ENCODE peak calls at places on chromosome 10, in five cellular contexts. One of them, this sample, is unnamed.

GRCh38 chr10:27108165-27108564 is 7.9 kb upstream of the ANKRD26 start:
- DNase-seq in lower lobe of right lung: no peak
- DNase-seq in uterus: no peak
- DNase-seq in IMR-90: no peak
- DNase-seq in MG63: no peak
- DNase-seq in this sample: no peak

GRCh38 chr10:91779011-91779605 is 19.1 kb upstream of the TNKS2 start:
- DNase-seq in lower lobe of right lung: no peak
- DNase-seq in uterus: no peak
- DNase-seq in IMR-90: no peak
- DNase-seq in MG63: no peak
- DNase-seq in this sample: no peak

GRCh38 chr10:132365102-132365501 is 31.9 kb upstream of the PWWP2B start:
- DNase-seq in lower lobe of right lung: no peak
- DNase-seq in uterus: no peak
- DNase-seq in IMR-90: no peak
- DNase-seq in MG63: no peak
- DNase-seq in this sample: no peak

GRCh38 chr10:78914502-78915330 is 154.1 kb upstream of the ZMIZ1 start:
- DNase-seq in lower lobe of right lung: no peak
- DNase-seq in uterus: peak; percentile 37
- DNase-seq in IMR-90: no peak
- DNase-seq in MG63: peak; percentile 30
- DNase-seq in this sample: no peak

GRCh38 chr10:103828587-103829186 is 26.7 kb downstream of the SH3PXD2A start:
- DNase-seq in lower lobe of right lung: no peak
- DNase-seq in uterus: no peak
- DNase-seq in IMR-90: no peak
- DNase-seq in MG63: no peak
- DNase-seq in this sample: no peak

GRCh38 chr10:59873924-59874323 is 32.4 kb downstream of the CCDC6 start:
- DNase-seq in lower lobe of right lung: no peak
- DNase-seq in uterus: no peak
- DNase-seq in IMR-90: no peak
- DNase-seq in MG63: no peak
- DNase-seq in this sample: no peak

GRCh38 chr10:110664483-110665420 is 20.6 kb downstream of the RBM20 start:
- DNase-seq in lower lobe of right lung: no peak
- DNase-seq in uterus: no peak
- DNase-seq in IMR-90: peak; percentile 96
- DNase-seq in MG63: peak; percentile 79
- DNase-seq in this sample: peak; percentile 87

GRCh38 chr10:126387931-126388911 is at the start of gene ADAM12:
- DNase-seq in lower lobe of right lung: no peak
- DNase-seq in uterus: peak; percentile 65
- DNase-seq in IMR-90: peak; percentile 68
- DNase-seq in MG63: peak; percentile 85
- DNase-seq in this sample: peak; percentile 44

GRCh38 chr10:28913436-28913835 is 236.1 kb downstream of the BAMBI start:
- DNase-seq in lower lobe of right lung: no peak
- DNase-seq in uterus: no peak
- DNase-seq in IMR-90: no peak
- DNase-seq in MG63: no peak
- DNase-seq in this sample: no peak

GRCh38 chr10:104417629-104418292 is 64.1 kb downstream of the CFAP58 start:
- DNase-seq in lower lobe of right lung: no peak
- DNase-seq in uterus: no peak
- DNase-seq in IMR-90: no peak
- DNase-seq in MG63: no peak
- DNase-seq in this sample: no peak

GRCh38 chr10:85679061-85679460 is 687.5 kb downstream of the GRID1 start:
- DNase-seq in lower lobe of right lung: no peak
- DNase-seq in uterus: no peak
- DNase-seq in IMR-90: no peak
- DNase-seq in MG63: no peak
- DNase-seq in this sample: no peak

GRCh38 chr10:3264178-3264867 is 91.7 kb upstream of the PITRM1 start:
- DNase-seq in lower lobe of right lung: peak; percentile 61
- DNase-seq in uterus: no peak
- DNase-seq in IMR-90: no peak
- DNase-seq in MG63: no peak
- DNase-seq in this sample: peak; percentile 72

GRCh38 chr10:102502029-102502336 is 529 bp downstream of the ACTR1A start:
- DNase-seq in lower lobe of right lung: peak; percentile 99
- DNase-seq in uterus: peak; percentile 99
- DNase-seq in IMR-90: peak; percentile 99
- DNase-seq in MG63: peak; percentile 99
- DNase-seq in this sample: peak; percentile 100

GRCh38 chr10:29323387-29323786 is 34.5 kb downstream of the LYZL1 start:
- DNase-seq in lower lobe of right lung: no peak
- DNase-seq in uterus: no peak
- DNase-seq in IMR-90: no peak
- DNase-seq in MG63: no peak
- DNase-seq in this sample: no peak

GRCh38 chr10:80104066-80104926 is 25.8 kb downstream of the TMEM254 start:
- DNase-seq in lower lobe of right lung: no peak
- DNase-seq in uterus: peak; percentile 33
- DNase-seq in IMR-90: peak; percentile 90
- DNase-seq in MG63: peak; percentile 36
- DNase-seq in this sample: no peak

GRCh38 chr10:116076616-116077015 is 196.4 kb downstream of the GFRA1 start:
- DNase-seq in lower lobe of right lung: no peak
- DNase-seq in uterus: no peak
- DNase-seq in IMR-90: no peak
- DNase-seq in MG63: no peak
- DNase-seq in this sample: no peak

GRCh38 chr10:47438857-47439474 is 44.9 kb downstream of the ANXA8 start:
- DNase-seq in lower lobe of right lung: peak; percentile 42
- DNase-seq in uterus: no peak
- DNase-seq in IMR-90: peak; percentile 74
- DNase-seq in MG63: no peak
- DNase-seq in this sample: peak; percentile 57

GRCh38 chr10:17006631-17007161 is 122.9 kb downstream of the CUBN start:
- DNase-seq in lower lobe of right lung: peak; percentile 50
- DNase-seq in uterus: no peak
- DNase-seq in IMR-90: peak; percentile 59
- DNase-seq in MG63: no peak
- DNase-seq in this sample: no peak

GRCh38 chr10:30438016-30438850 is 4.2 kb downstream of the MAP3K8 start:
- DNase-seq in lower lobe of right lung: no peak
- DNase-seq in uterus: no peak
- DNase-seq in IMR-90: peak; percentile 67
- DNase-seq in MG63: no peak
- DNase-seq in this sample: no peak
- H3K4me3 ChIP-seq in lower lobe of right lung: peak overlapping the region; percentile 76
- H3K4me3 ChIP-seq in uterus: peak overlapping the region; percentile 68
- H3K4me3 ChIP-seq in IMR-90: no peak overlapping the region
- H3K4me3 ChIP-seq in MG63: no peak overlapping the region
- H3K4me3 ChIP-seq in this sample: no peak overlapping the region

DNA sequence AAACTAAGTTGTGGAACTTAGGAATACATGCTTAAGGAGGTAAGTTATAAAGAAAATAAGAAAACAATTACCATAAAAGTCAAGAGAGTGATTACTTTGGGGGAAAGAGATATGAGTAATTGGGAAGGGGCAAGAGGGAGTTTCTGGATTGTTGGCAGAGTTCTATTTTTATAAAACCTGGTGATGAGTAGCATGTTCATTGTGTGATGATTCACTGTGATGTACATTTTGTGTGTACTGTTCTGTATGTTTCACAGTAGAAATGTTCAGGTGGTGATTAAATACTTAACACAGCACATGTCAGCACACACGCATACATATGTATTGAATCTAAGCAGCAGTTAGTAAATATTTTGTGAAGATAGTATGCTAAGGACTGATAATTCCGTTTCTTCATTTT is 9.7 kb upstream of the OIT3 start:
- DNase-seq in lower lobe of right lung: no peak
- DNase-seq in uterus: no peak
- DNase-seq in IMR-90: peak; percentile 27
- DNase-seq in MG63: no peak
- DNase-seq in this sample: no peak
- H3K36me3 ChIP-seq in lower lobe of right lung: peaks cover 46% of the 10 kb centered on the region
- H3K36me3 ChIP-seq in uterus: no peaks in the 10 kb centered on the region
- H3K36me3 ChIP-seq in IMR-90: peaks cover 7% of the 10 kb centered on the region
- H3K36me3 ChIP-seq in MG63: peaks cover 20% of the 10 kb centered on the region
- H3K36me3 ChIP-seq in this sample: peaks cover 34% of the 10 kb centered on the region

GRCh38 chr10:97765201-97765600 is 6.6 kb downstream of the SFRP5 start:
- DNase-seq in lower lobe of right lung: no peak
- DNase-seq in uterus: no peak
- DNase-seq in IMR-90: no peak
- DNase-seq in MG63: no peak
- DNase-seq in this sample: no peak

GRCh38 chr10:97764519-97764931 is 7.3 kb downstream of the SFRP5 start:
- DNase-seq in lower lobe of right lung: peak; percentile 24
- DNase-seq in uterus: no peak
- DNase-seq in IMR-90: no peak
- DNase-seq in MG63: no peak
- DNase-seq in this sample: no peak

GRCh38 chr10:97763947-97764346 is 7.9 kb downstream of the SFRP5 start:
- DNase-seq in lower lobe of right lung: no peak
- DNase-seq in uterus: no peak
- DNase-seq in IMR-90: no peak
- DNase-seq in MG63: no peak
- DNase-seq in this sample: no peak

GRCh38 chr10:97766996-97767924 is 4.5 kb downstream of the SFRP5 start:
- DNase-seq in lower lobe of right lung: no peak
- DNase-seq in uterus: no peak
- DNase-seq in IMR-90: no peak
- DNase-seq in MG63: no peak
- DNase-seq in this sample: no peak

DNA sequence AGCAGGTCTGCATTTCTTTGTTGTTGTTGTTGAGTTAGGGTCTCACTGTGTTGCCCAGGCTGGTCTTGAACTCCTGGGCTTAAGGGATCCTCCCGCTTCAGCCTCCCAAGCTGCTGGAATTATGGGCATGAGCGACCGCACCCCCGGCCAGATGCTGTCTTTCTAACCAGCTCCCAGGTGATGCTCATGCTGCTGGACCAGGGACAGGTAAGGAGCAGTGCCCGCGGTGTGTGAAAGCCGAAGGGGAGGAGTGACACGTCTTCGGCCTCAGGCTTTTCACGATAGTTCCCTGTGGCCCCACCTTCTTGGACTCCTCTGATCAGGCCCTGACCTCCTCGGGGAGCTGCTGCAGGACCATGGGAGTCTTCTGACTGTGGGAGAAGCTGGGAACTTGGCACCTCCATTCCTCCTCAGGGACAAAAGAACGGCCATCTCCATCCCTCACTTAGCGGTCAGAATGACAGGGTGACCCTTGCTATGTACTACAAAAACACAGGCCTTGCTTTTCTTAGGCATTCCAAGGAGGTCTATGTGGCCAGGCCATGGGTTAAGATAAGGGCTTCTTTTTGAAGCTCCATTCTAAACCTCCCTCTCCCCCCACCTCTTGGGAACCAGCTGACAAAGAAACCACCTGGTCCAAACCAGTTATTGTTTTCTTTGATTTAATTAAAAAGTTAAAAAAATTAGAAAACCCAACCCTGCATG is 5.5 kb downstream of the SFRP5 start:
- DNase-seq in lower lobe of right lung: no peak
- DNase-seq in uterus: no peak
- DNase-seq in IMR-90: no peak
- DNase-seq in MG63: no peak
- DNase-seq in this sample: no peak
- H3K4me3 ChIP-seq in lower lobe of right lung: no peak overlapping the region
- H3K4me3 ChIP-seq in uterus: no peak overlapping the region
- H3K4me3 ChIP-seq in IMR-90: no peak overlapping the region
- H3K4me3 ChIP-seq in MG63: no peak overlapping the region
- H3K4me3 ChIP-seq in this sample: no peak overlapping the region

DNA sequence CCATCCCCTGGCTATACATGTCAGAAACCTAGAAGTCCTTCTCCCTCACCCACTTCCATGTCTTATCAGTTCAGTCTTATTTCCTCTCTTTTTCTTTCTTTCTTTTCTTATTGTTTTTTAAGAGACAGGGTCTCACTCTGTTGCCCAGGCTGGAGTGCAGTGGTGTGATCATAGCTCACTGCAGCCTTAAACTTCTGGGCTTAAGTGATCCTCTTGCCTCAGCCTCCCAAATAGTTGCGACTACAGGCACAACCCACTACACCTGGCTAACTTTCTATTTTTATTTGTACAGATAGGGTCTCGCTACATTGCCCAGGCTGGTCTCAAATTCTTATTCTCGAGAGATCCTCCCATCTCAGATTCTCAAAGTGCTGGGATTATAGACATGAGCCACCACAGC is 2.8 kb downstream of the SFXN4 start:
- DNase-seq in lower lobe of right lung: no peak
- DNase-seq in uterus: no peak
- DNase-seq in IMR-90: no peak
- DNase-seq in MG63: no peak
- DNase-seq in this sample: no peak
- H3K36me3 ChIP-seq in lower lobe of right lung: peaks cover 34% of the 10 kb centered on the region
- H3K36me3 ChIP-seq in uterus: no peaks in the 10 kb centered on the region
- H3K36me3 ChIP-seq in IMR-90: peaks cover 8% of the 10 kb centered on the region
- H3K36me3 ChIP-seq in MG63: peaks cover 26% of the 10 kb centered on the region
- H3K36me3 ChIP-seq in this sample: peaks cover 23% of the 10 kb centered on the region

GRCh38 chr10:121194696-121195523 is 343.7 kb downstream of the WDR11 start:
- DNase-seq in lower lobe of right lung: no peak
- DNase-seq in uterus: no peak
- DNase-seq in IMR-90: no peak
- DNase-seq in MG63: no peak
- DNase-seq in this sample: no peak

GRCh38 chr10:121187375-121187774 is 336.2 kb downstream of the WDR11 start:
- DNase-seq in lower lobe of right lung: no peak
- DNase-seq in uterus: no peak
- DNase-seq in IMR-90: no peak
- DNase-seq in MG63: no peak
- DNase-seq in this sample: no peak

GRCh38 chr10:121188005-121188404 is 336.8 kb downstream of the WDR11 start:
- DNase-seq in lower lobe of right lung: no peak
- DNase-seq in uterus: no peak
- DNase-seq in IMR-90: no peak
- DNase-seq in MG63: no peak
- DNase-seq in this sample: no peak

GRCh38 chr10:121185816-121186215 is 334.7 kb downstream of the WDR11 start:
- DNase-seq in lower lobe of right lung: no peak
- DNase-seq in uterus: no peak
- DNase-seq in IMR-90: no peak
- DNase-seq in MG63: no peak
- DNase-seq in this sample: no peak

DNA sequence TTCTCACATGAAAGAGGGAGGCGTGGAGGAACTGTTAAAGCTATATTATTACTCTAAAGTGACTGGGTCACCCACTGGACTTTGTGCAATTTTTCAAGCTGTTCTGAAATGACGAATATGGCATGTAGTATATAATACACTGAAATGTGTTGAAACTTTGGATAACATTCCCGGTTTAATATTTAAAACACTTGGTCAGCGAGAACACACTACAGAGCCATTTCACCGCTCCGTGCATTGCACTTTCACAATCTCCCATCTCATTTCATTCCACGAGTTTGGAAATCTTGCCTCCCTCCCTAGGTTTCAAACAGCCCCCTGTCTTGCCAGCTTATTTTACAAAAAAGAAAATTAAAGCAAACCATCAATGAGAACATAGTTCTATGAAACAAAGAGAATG is 337.9 kb downstream of the WDR11 start:
- DNase-seq in lower lobe of right lung: no peak
- DNase-seq in uterus: no peak
- DNase-seq in IMR-90: no peak
- DNase-seq in MG63: no peak
- DNase-seq in this sample: no peak
- H3K4me3 ChIP-seq in lower lobe of right lung: no peak overlapping the region
- H3K4me3 ChIP-seq in uterus: no peak overlapping the region
- H3K4me3 ChIP-seq in IMR-90: no peak overlapping the region
- H3K4me3 ChIP-seq in MG63: no peak overlapping the region
- H3K4me3 ChIP-seq in this sample: no peak overlapping the region